ENCODE peak calls at places on chromosomes 16 and 17, in seven cellular contexts. Q, L, U, E, D, M and Z are unnamed samples.

GRCh38 chr17:17549732-17550366 is 41.7 kb downstream of the PEMT start:
- DNase-seq in Q (no peak), L (no peak), U (no peak), E (no peak), D (no peak), M (no peak), Z (no peak)

GRCh38 chr17:70795620-70796019 is 626.3 kb downstream of the KCNJ2 start:
- DNase-seq in Q (no peak), L (no peak), U (no peak), E (no peak), D (no peak), M (no peak), Z (no peak)

GRCh38 chr16:89134269-89134668 is 37.3 kb upstream of the CDH15 start:
- DNase-seq in Q (no peak), L (no peak), U (no peak), E (no peak), D (no peak), M (no peak), Z (no peak)

GRCh38 chr16:88385112-88385594 is 2.4 kb downstream of the ZNF469 start:
- DNase-seq in Q (peak), L (no peak), U (no peak), E (no peak), D (no peak), M (no peak), Z (no peak)

GRCh38 chr17:57657211-57657610 is 87.9 kb downstream of the CCDC182 start:
- DNase-seq in Q (no peak), L (no peak), U (no peak), E (no peak), D (no peak), M (no peak), Z (no peak)

GRCh38 chr17:48037924-48038323 is 327 bp upstream of the COPZ2 start:
- DNase-seq in Q (no peak), L (no peak), U (no peak), E (no peak), D (no peak), M (no peak), Z (no peak)

GRCh38 chr17:57356153-57356721 is 99.9 kb downstream of the MSI2 start:
- DNase-seq in Q (no peak), L (no peak), U (no peak), E (no peak), D (no peak), M (no peak), Z (no peak)

GRCh38 chr16:66376114-66376513 is 9.6 kb downstream of the CDH5 start:
- DNase-seq in Q (no peak), L (no peak), U (no peak), E (no peak), D (no peak), M (no peak), Z (no peak)

GRCh38 chr17:4856271-4856936 is 23.3 kb downstream of the MINK1 start:
- DNase-seq in Q (no peak), L (peak), U (no peak), E (no peak), D (no peak), M (no peak), Z (no peak)

GRCh38 chr16:5768445-5768844 is 670.9 kb upstream of the EEF2KMT start:
- DNase-seq in Q (no peak), L (no peak), U (no peak), E (no peak), D (no peak), M (no peak), Z (no peak)

GRCh38 chr17:47850692-47851573 is at the start of gene SP6:
- DNase-seq in Q (peak), L (peak), U (no peak), E (peak), D (no peak), M (peak), Z (peak)

GRCh38 chr16:22625948-22626347 is 115.3 kb downstream of the NPIPB5 start:
- DNase-seq in Q (no peak), L (no peak), U (no peak), E (no peak), D (no peak), M (no peak), Z (no peak)

GRCh38 chr16:27389272-27389961 is 12.6 kb upstream of the IL21R start:
- DNase-seq in Q (no peak), L (no peak), U (peak), E (no peak), D (no peak), M (no peak), Z (no peak)

GRCh38 chr17:39736319-39737165 is 1.2 kb upstream of the GRB7 start:
- DNase-seq in Q (no peak), L (peak), U (no peak), E (peak), D (no peak), M (peak), Z (peak)

GRCh38 chr17:51660266-51660665 is 399.9 kb downstream of the UTP18 start:
- DNase-seq in Q (no peak), L (no peak), U (no peak), E (no peak), D (no peak), M (no peak), Z (no peak)

GRCh38 chr17:17789828-17790672 is 46.7 kb downstream of the SREBF1 start:
- DNase-seq in Q (peak), L (no peak), U (no peak), E (no peak), D (no peak), M (no peak), Z (no peak)

GRCh38 chr16:711548-712320 is 3.2 kb upstream of the METRN start:
- DNase-seq in Q (peak), L (peak), U (no peak), E (no peak), D (no peak), M (no peak), Z (peak)

GRCh38 chr16:86924537-86924936 is 346.2 kb downstream of the FOXL1 start:
- DNase-seq in Q (no peak), L (no peak), U (no peak), E (no peak), D (no peak), M (no peak), Z (no peak)

GRCh38 chr17:49252148-49252682 is 21.6 kb upstream of the PHOSPHO1 start:
- DNase-seq in Q (no peak), L (peak), U (no peak), E (no peak), D (no peak), M (peak), Z (no peak)

GRCh38 chr16:4696172-4696904 is 3.0 kb downstream of the NUDT16L1 start:
- DNase-seq in Q (peak), L (no peak), U (no peak), E (no peak), D (no peak), M (no peak), Z (no peak)

GRCh38 chr17:62653831-62654829 is 26.7 kb downstream of the MRC2 start:
- DNase-seq in Q (peak), L (peak), U (no peak), E (no peak), D (no peak), M (no peak), Z (no peak)

GRCh38 chr17:27980035-27980434 is 62.4 kb upstream of the NLK start:
- DNase-seq in Q (no peak), L (no peak), U (no peak), E (no peak), D (no peak), M (no peak), Z (no peak)

GRCh38 chr16:5071681-5072333 is at the start of gene ALG1:
- DNase-seq in Q (peak), L (peak), U (peak), E (peak), D (no peak), M (peak), Z (peak)

GRCh38 chr17:15490634-15491261 is 23.3 kb upstream of the CDRT4 start:
- DNase-seq in Q (no peak), L (peak), U (no peak), E (peak), D (peak), M (no peak), Z (no peak)

GRCh38 chr16:3501783-3502400 is 1.1 kb downstream of the CLUAP1 start:
- DNase-seq in Q (no peak), L (no peak), U (no peak), E (no peak), D (no peak), M (no peak), Z (no peak)

GRCh38 chr17:37490022-37490587 is 414 bp downstream of the DUSP14 start:
- DNase-seq in Q (peak), L (peak), U (no peak), E (no peak), D (no peak), M (peak), Z (peak)

GRCh38 chr17:79065105-79065670 is 9.4 kb upstream of the ENGASE start:
- DNase-seq in Q (no peak), L (peak), U (no peak), E (peak), D (no peak), M (peak), Z (peak)

GRCh38 chr16:48816393-48816792 is 206.4 kb upstream of the N4BP1 start:
- DNase-seq in Q (no peak), L (no peak), U (no peak), E (no peak), D (no peak), M (no peak), Z (no peak)

GRCh38 chr17:48637323-48638260 is 11.4 kb upstream of the HOXB9 start:
- DNase-seq in Q (no peak), L (no peak), U (no peak), E (no peak), D (no peak), M (no peak), Z (no peak)

GRCh38 chr16:51982715-51983680 is 563.9 kb downstream of the TOX3 start:
- DNase-seq in Q (peak), L (peak), U (no peak), E (peak), D (no peak), M (peak), Z (peak)

GRCh38 chr17:1001640-1002411 is 4.9 kb downstream of the TIMM22 start:
- DNase-seq in Q (no peak), L (no peak), U (no peak), E (no peak), D (no peak), M (no peak), Z (peak)

GRCh38 chr16:82628741-82629140 is 2.0 kb downstream of the CDH13 start:
- DNase-seq in Q (no peak), L (no peak), U (no peak), E (no peak), D (no peak), M (no peak), Z (no peak)

GRCh38 chr16:82627811-82628339 is 1.1 kb downstream of the CDH13 start:
- DNase-seq in Q (no peak), L (no peak), U (no peak), E (no peak), D (no peak), M (no peak), Z (no peak)

GRCh38 chr16:82630219-82630618 is 3.5 kb downstream of the CDH13 start:
- DNase-seq in Q (no peak), L (no peak), U (no peak), E (no peak), D (no peak), M (no peak), Z (no peak)

GRCh38 chr16:82630688-82631087 is 3.9 kb downstream of the CDH13 start:
- DNase-seq in Q (no peak), L (no peak), U (no peak), E (no peak), D (no peak), M (no peak), Z (peak)

DNA sequence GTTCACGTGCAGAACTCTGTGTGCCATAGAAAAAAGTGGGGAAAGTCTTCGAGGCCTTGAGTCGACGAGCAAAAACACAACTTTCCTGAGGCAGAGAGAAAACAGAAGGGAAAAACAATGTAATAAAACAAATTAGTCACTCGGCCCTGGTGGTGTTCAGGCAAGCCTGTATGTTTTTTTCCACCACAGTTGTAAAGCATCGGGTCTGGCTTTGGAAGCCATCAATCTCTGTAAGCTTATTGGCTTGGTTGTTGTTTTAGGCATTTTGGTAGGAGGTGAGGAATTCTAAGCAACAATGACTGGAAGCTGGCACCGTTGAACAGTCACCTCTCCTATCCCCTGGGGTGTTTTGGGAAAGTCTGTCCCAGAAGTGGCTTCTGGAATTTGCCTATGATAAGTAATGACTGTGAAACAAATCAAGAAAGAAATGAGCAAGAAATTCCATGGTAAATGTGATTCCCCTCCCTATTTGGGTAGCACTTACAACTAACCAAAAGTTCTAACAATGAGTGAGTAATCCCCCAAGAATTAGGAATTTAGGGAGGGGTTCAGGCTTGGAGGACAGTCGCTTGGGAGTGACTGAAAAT is 2.8 kb downstream of the CDH13 start:
- DNase-seq in Q (no peak), L (no peak), U (no peak), E (no peak), D (no peak), M (no peak), Z (no peak)
- TF ChIP-seq JUND in Q (peak), L (no peak), U (no peak), E (no peak), D (peak), M (no peak), Z (no peak)

GRCh38 chr17:34519286-34519685 is 60.1 kb upstream of the TMEM132E start:
- DNase-seq in Q (peak), L (peak), U (no peak), E (no peak), D (peak), M (peak), Z (no peak)
- TF ChIP-seq JUND in Q (no peak), L (no peak), U (no peak), E (no peak), D (no peak), M (no peak), Z (no peak)

DNA sequence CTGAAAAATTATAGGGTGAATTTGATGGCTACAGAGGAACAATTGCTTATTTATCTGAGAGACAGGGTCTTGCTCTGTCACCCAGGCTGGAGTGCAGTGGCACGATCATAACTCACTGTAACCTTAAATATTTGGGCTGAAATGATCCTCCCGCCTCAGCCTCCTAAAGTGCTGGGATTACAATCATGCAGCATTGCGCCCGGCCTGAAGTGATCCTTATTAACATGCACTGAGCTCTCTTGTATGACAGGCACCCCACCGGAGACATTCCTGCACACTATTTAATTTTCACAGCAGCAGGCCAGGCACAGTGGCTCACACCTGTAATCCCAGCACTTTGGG is 77.7 kb downstream of the CNGB1 start:
- DNase-seq in Q (no peak), L (no peak), U (no peak), E (no peak), D (no peak), M (no peak), Z (no peak)
- TF ChIP-seq JUND in Q (no peak), L (no peak), U (no peak), E (no peak), D (no peak), M (no peak), Z (no peak)

GRCh38 chr17:61335845-61336655 is 63.6 kb upstream of the TBX2 start:
- DNase-seq in Q (peak), L (no peak), U (no peak), E (no peak), D (no peak), M (peak), Z (peak)

GRCh38 chr17:61338000-61338864 is 61.4 kb upstream of the TBX2 start:
- DNase-seq in Q (no peak), L (no peak), U (no peak), E (peak), D (no peak), M (peak), Z (no peak)

GRCh38 chr17:61338874-61339478 is 60.7 kb upstream of the TBX2 start:
- DNase-seq in Q (no peak), L (no peak), U (no peak), E (no peak), D (no peak), M (peak), Z (no peak)

GRCh38 chr17:61337247-61337812 is 62.3 kb upstream of the TBX2 start:
- DNase-seq in Q (no peak), L (no peak), U (no peak), E (no peak), D (no peak), M (no peak), Z (no peak)

GRCh38 chr17:61340431-61340830 is 59.2 kb upstream of the TBX2 start:
- DNase-seq in Q (no peak), L (no peak), U (no peak), E (no peak), D (no peak), M (no peak), Z (no peak)
- TF ChIP-seq JUND in Q (no peak), L (no peak), U (no peak), E (no peak), D (no peak), M (no peak), Z (no peak)